ENCODE peak calls at places on chromosomes 3 and 15, in five cellular contexts. A is stimulated activated CD8-positive, alpha-beta memory T cell treated with anti-CD3 and anti-CD28 coated beads, Interleukin-12 subunit alpha, Interleukin-12 subunit beta, amount 100 ng/mL, for 4 hours; O is NCI-H1436; K is stimulated activated naive B cell treated with anti-CD40 and anti-IgM and Interleukin-4, amounts not matched to agents 10 μg/mL and 1 μg/mL and 100 μg/mL, for 72 hours; G is nucleus accumbens. Z is an unnamed sample.

GRCh38 chr3:40255532-40255931 is 54.0 kb upstream of the EIF1B start:
- DNase-seq in A (no peak), O (no peak), K (no peak), G (no peak), Z (no peak)

GRCh38 chr3:123318374-123318773 is 116.6 kb downstream of the SEC22A start:
- DNase-seq in A (no peak), O (no peak), K (no peak), G (no peak), Z (no peak)

GRCh38 chr3:63478962-63479660 is 173.4 kb upstream of the SNTN start:
- DNase-seq in A (no peak), O (no peak), K (no peak), G (no peak), Z (no peak)

GRCh38 chr3:111666041-111666735 is 71.0 kb upstream of the ZBED2 start:
- DNase-seq in A (no peak), O (no peak), K (no peak), G (no peak), Z (no peak)

GRCh38 chr3:180909369-180910127 is 2.9 kb upstream of the FXR1 start:
- DNase-seq in A (no peak), O (no peak), K (no peak), G (no peak), Z (no peak)

GRCh38 chr3:110774496-110775265 is 296.9 kb upstream of the NECTIN3 start:
- DNase-seq in A (no peak), O (no peak), K (no peak), G (no peak), Z (no peak)

GRCh38 chr3:101042996-101043686 is 49.9 kb upstream of the ABI3BP start:
- DNase-seq in A (no peak), O (no peak), K (no peak), G (no peak), Z (no peak)

GRCh38 chr3:10392244-10392643 is 71.3 kb upstream of the SEC13 start:
- DNase-seq in A (no peak), O (no peak), K (no peak), G (no peak), Z (no peak)

GRCh38 chr3:29156071-29156715 is 124.7 kb upstream of the RBMS3 start:
- DNase-seq in A (no peak), O (peak; percentile 48), K (no peak), G (no peak), Z (no peak)

GRCh38 chr3:6351752-6352151 is 509.2 kb upstream of the GRM7 start:
- DNase-seq in A (no peak), O (no peak), K (no peak), G (no peak), Z (no peak)

GRCh38 chr15:70853270-70853854 is 595 bp downstream of the LARP6 start:
- DNase-seq in A (no peak), O (no peak), K (no peak), G (no peak), Z (no peak)

GRCh38 chr3:56677286-56677685 is 5.8 kb downstream of the TASOR start:
- DNase-seq in A (no peak), O (no peak), K (no peak), G (no peak), Z (no peak)

GRCh38 chr3:104642827-104643226 is 723.9 kb upstream of the ALCAM start:
- DNase-seq in A (no peak), O (no peak), K (no peak), G (no peak), Z (no peak)

GRCh38 chr15:98734472-98735284 is 86.3 kb downstream of the IGF1R start:
- DNase-seq in A (no peak), O (no peak), K (no peak), G (no peak), Z (no peak)

GRCh38 chr15:39213385-39213840 is 367.5 kb upstream of the THBS1 start:
- DNase-seq in A (no peak), O (no peak), K (no peak), G (no peak), Z (no peak)